ENCODE peak calls at places on chromosomes 7 and 10, in five cellular contexts. One of them, this sample, is unnamed.

GRCh38 chr7:5132539-5132938 is 57.5 kb upstream of the WIPI2 start:
- DNase-seq in adipocyte: no peak
- DNase-seq in neuronal stem cell: no peak
- DNase-seq in mammary epithelial cell: no peak
- DNase-seq in GM23248: no peak
- DNase-seq in this sample: no peak

GRCh38 chr7:138663741-138664710 is 37.1 kb downstream of the SVOPL start:
- DNase-seq in GM23248: peak; percentile 7
- DNase-seq in neuronal stem cell: no peak
- DNase-seq in adipocyte: peak; percentile 62
- DNase-seq in mammary epithelial cell: no peak
- DNase-seq in this sample: no peak

GRCh38 chr10:131252586-131253276 is 58.8 kb downstream of the TCERG1L start:
- DNase-seq in mammary epithelial cell: no peak
- DNase-seq in neuronal stem cell: no peak
- DNase-seq in adipocyte: no peak
- DNase-seq in GM23248: no peak
- DNase-seq in this sample: no peak

GRCh38 chr10:123249894-123250293 is 95.7 kb downstream of the BUB3 start:
- DNase-seq in mammary epithelial cell: no peak
- DNase-seq in GM23248: no peak
- DNase-seq in adipocyte: no peak
- DNase-seq in neuronal stem cell: no peak
- DNase-seq in this sample: no peak

GRCh38 chr10:11898372-11899066 is 75.4 kb downstream of the PROSER2 start:
- DNase-seq in GM23248: no peak
- DNase-seq in mammary epithelial cell: peak; percentile 85
- DNase-seq in neuronal stem cell: no peak
- DNase-seq in adipocyte: no peak
- DNase-seq in this sample: no peak

GRCh38 chr7:33739286-33739685 is 166.1 kb upstream of the BMPER start:
- DNase-seq in mammary epithelial cell: no peak
- DNase-seq in GM23248: no peak
- DNase-seq in neuronal stem cell: no peak
- DNase-seq in adipocyte: no peak
- DNase-seq in this sample: no peak

GRCh38 chr10:90167174-90168064 is 466.0 kb downstream of the KIF20B start:
- DNase-seq in GM23248: no peak
- DNase-seq in mammary epithelial cell: peak; percentile 74
- DNase-seq in adipocyte: peak; percentile 81
- DNase-seq in neuronal stem cell: no peak
- DNase-seq in this sample: no peak

GRCh38 chr7:121428857-121429489 is 32.9 kb upstream of the FAM3C start:
- DNase-seq in neuronal stem cell: no peak
- DNase-seq in GM23248: peak; percentile 38
- DNase-seq in mammary epithelial cell: peak; percentile 5
- DNase-seq in adipocyte: peak; percentile 56
- DNase-seq in this sample: no peak

GRCh38 chr7:3649250-3649649 is 348.2 kb downstream of the SDK1 start:
- DNase-seq in mammary epithelial cell: no peak
- DNase-seq in adipocyte: peak; percentile 5
- DNase-seq in neuronal stem cell: no peak
- DNase-seq in GM23248: no peak
- DNase-seq in this sample: no peak

GRCh38 chr10:22433875-22434274 is 88.6 kb downstream of the SPAG6 start:
- DNase-seq in GM23248: peak; percentile 92
- DNase-seq in neuronal stem cell: no peak
- DNase-seq in mammary epithelial cell: peak; percentile 67
- DNase-seq in adipocyte: peak; percentile 90
- DNase-seq in this sample: no peak

GRCh38 chr10:100776671-100777070 is 31.3 kb downstream of the PAX2 start:
- DNase-seq in mammary epithelial cell: no peak
- DNase-seq in neuronal stem cell: no peak
- DNase-seq in adipocyte: no peak
- DNase-seq in GM23248: no peak
- DNase-seq in this sample: no peak

GRCh38 chr10:35792301-35792700 is 150.2 kb upstream of the FZD8 start:
- DNase-seq in GM23248: no peak
- DNase-seq in neuronal stem cell: no peak
- DNase-seq in mammary epithelial cell: no peak
- DNase-seq in adipocyte: no peak
- DNase-seq in this sample: no peak

GRCh38 chr10:131724891-131725735 is 175.7 kb upstream of the PPP2R2D start:
- DNase-seq in adipocyte: no peak
- DNase-seq in neuronal stem cell: no peak
- DNase-seq in mammary epithelial cell: no peak
- DNase-seq in GM23248: no peak
- DNase-seq in this sample: no peak

GRCh38 chr7:131231381-131232220 is 96.1 kb upstream of the MKLN1 start:
- DNase-seq in mammary epithelial cell: no peak
- DNase-seq in GM23248: peak; percentile 44
- DNase-seq in adipocyte: peak; percentile 60
- DNase-seq in neuronal stem cell: no peak
- DNase-seq in this sample: peak; percentile 90

GRCh38 chr7:87416682-87417587 is 58.5 kb downstream of the ABCB4 start:
- DNase-seq in neuronal stem cell: peak; percentile 62
- DNase-seq in mammary epithelial cell: peak; percentile 44
- DNase-seq in adipocyte: peak; percentile 89
- DNase-seq in GM23248: peak; percentile 74
- DNase-seq in this sample: peak; percentile 67

GRCh38 chr10:55065185-55065584 is 264.2 kb upstream of the PCDH15 start:
- DNase-seq in mammary epithelial cell: no peak
- DNase-seq in neuronal stem cell: no peak
- DNase-seq in GM23248: no peak
- DNase-seq in adipocyte: no peak
- DNase-seq in this sample: no peak

GRCh38 chr7:54879776-54880175 is 120.8 kb upstream of the SEC61G start:
- DNase-seq in adipocyte: no peak
- DNase-seq in mammary epithelial cell: no peak
- DNase-seq in GM23248: no peak
- DNase-seq in neuronal stem cell: no peak
- DNase-seq in this sample: no peak

GRCh38 chr10:34049887-34050286 is 715.4 kb upstream of the NRP1 start:
- DNase-seq in neuronal stem cell: no peak
- DNase-seq in mammary epithelial cell: peak; percentile 32
- DNase-seq in GM23248: peak; percentile 61
- DNase-seq in adipocyte: peak; percentile 79
- DNase-seq in this sample: no peak

GRCh38 chr10:129814681-129815646 is 149.1 kb downstream of the EBF3 start:
- DNase-seq in neuronal stem cell: no peak
- DNase-seq in adipocyte: no peak
- DNase-seq in GM23248: no peak
- DNase-seq in mammary epithelial cell: no peak
- DNase-seq in this sample: no peak

GRCh38 chr7:33673029-33673700 is 232.2 kb upstream of the BMPER start:
- DNase-seq in adipocyte: no peak
- DNase-seq in neuronal stem cell: no peak
- DNase-seq in GM23248: no peak
- DNase-seq in mammary epithelial cell: no peak
- DNase-seq in this sample: no peak

GRCh38 chr10:12984165-12984747 is 17.3 kb downstream of the CCDC3 start:
- DNase-seq in adipocyte: no peak
- DNase-seq in neuronal stem cell: no peak
- DNase-seq in GM23248: no peak
- DNase-seq in mammary epithelial cell: no peak
- DNase-seq in this sample: no peak

GRCh38 chr10:30247704-30248103 is 101.4 kb downstream of the MTPAP start:
- DNase-seq in adipocyte: no peak
- DNase-seq in GM23248: no peak
- DNase-seq in mammary epithelial cell: no peak
- DNase-seq in neuronal stem cell: no peak
- DNase-seq in this sample: no peak

GRCh38 chr10:99172130-99172738 is 63.4 kb downstream of the HPSE2 start:
- DNase-seq in mammary epithelial cell: peak; percentile 29
- DNase-seq in neuronal stem cell: peak; percentile 43
- DNase-seq in GM23248: peak; percentile 85
- DNase-seq in adipocyte: peak; percentile 30
- DNase-seq in this sample: peak; percentile 7

GRCh38 chr7:139777304-139777890 is 401 bp downstream of the HIPK2 start:
- DNase-seq in adipocyte: peak; percentile 71
- DNase-seq in GM23248: peak; percentile 73
- DNase-seq in mammary epithelial cell: no peak
- DNase-seq in neuronal stem cell: peak; percentile 39
- DNase-seq in this sample: peak; percentile 46

GRCh38 chr10:130924138-130924819 is 387.2 kb downstream of the TCERG1L start:
- DNase-seq in mammary epithelial cell: no peak
- DNase-seq in neuronal stem cell: peak; percentile 66
- DNase-seq in GM23248: no peak
- DNase-seq in adipocyte: no peak
- DNase-seq in this sample: peak; percentile 52

GRCh38 chr10:132225073-132225848 is 38.5 kb downstream of the DPYSL4 start:
- DNase-seq in adipocyte: no peak
- DNase-seq in mammary epithelial cell: no peak
- DNase-seq in neuronal stem cell: no peak
- DNase-seq in GM23248: no peak
- DNase-seq in this sample: no peak

GRCh38 chr10:57968328-57969016 is 299.2 kb downstream of the IPMK start:
- DNase-seq in adipocyte: no peak
- DNase-seq in GM23248: no peak
- DNase-seq in mammary epithelial cell: no peak
- DNase-seq in neuronal stem cell: no peak
- DNase-seq in this sample: no peak

GRCh38 chr10:64426745-64427144 is 905.5 kb downstream of the REEP3 start:
- DNase-seq in neuronal stem cell: no peak
- DNase-seq in mammary epithelial cell: no peak
- DNase-seq in GM23248: no peak
- DNase-seq in adipocyte: no peak
- DNase-seq in this sample: no peak

GRCh38 chr7:70093496-70093895 is 495.2 kb downstream of the AUTS2 start:
- DNase-seq in mammary epithelial cell: peak; percentile 0
- DNase-seq in neuronal stem cell: no peak
- DNase-seq in adipocyte: no peak
- DNase-seq in GM23248: peak; percentile 8
- DNase-seq in this sample: no peak

GRCh38 chr7:18434171-18434570 is 61.4 kb upstream of the HDAC9 start:
- DNase-seq in adipocyte: no peak
- DNase-seq in GM23248: no peak
- DNase-seq in mammary epithelial cell: no peak
- DNase-seq in neuronal stem cell: no peak
- DNase-seq in this sample: no peak

GRCh38 chr10:51879238-51879637 is 179.8 kb upstream of the CSTF2T start:
- DNase-seq in neuronal stem cell: no peak
- DNase-seq in GM23248: peak; percentile 100
- DNase-seq in mammary epithelial cell: peak; percentile 99
- DNase-seq in adipocyte: peak; percentile 98
- DNase-seq in this sample: no peak

GRCh38 chr10:8298871-8299570 is 244.5 kb downstream of the GATA3 start:
- DNase-seq in GM23248: no peak
- DNase-seq in adipocyte: no peak
- DNase-seq in mammary epithelial cell: no peak
- DNase-seq in neuronal stem cell: no peak
- DNase-seq in this sample: no peak

GRCh38 chr10:109723305-109723704 is 200.0 kb downstream of the XPNPEP1 start:
- DNase-seq in neuronal stem cell: no peak
- DNase-seq in mammary epithelial cell: no peak
- DNase-seq in GM23248: no peak
- DNase-seq in adipocyte: no peak
- DNase-seq in this sample: no peak

GRCh38 chr7:140446467-140446866 is 32.8 kb downstream of the MKRN1 start:
- DNase-seq in adipocyte: no peak
- DNase-seq in mammary epithelial cell: no peak
- DNase-seq in GM23248: no peak
- DNase-seq in neuronal stem cell: no peak
- DNase-seq in this sample: no peak

GRCh38 chr10:6086375-6087233 is 2.2 kb upstream of the RBM17 start:
- DNase-seq in neuronal stem cell: peak; percentile 62
- DNase-seq in mammary epithelial cell: peak; percentile 70
- DNase-seq in GM23248: peak; percentile 94
- DNase-seq in adipocyte: peak; percentile 95
- DNase-seq in this sample: peak; percentile 88

DNA sequence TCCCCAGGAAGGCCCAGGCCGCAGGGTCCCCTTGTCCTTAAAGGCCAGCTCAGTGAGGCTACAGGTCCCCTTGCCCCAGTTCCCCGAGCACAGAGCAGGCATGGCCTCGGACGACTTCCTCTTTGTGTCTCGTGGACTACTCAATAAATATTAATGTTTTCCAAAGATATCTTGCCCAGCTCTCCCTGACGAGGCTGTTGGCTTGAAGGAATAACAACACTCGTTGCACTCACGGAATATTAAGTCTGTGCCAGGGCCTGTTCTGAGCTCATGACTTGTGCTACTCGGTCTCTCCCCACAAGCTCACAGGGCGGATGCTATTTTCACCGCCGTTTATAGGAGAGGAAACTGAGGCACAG is 68.2 kb downstream of the CUX1 start:
- DNase-seq in mammary epithelial cell: no peak
- DNase-seq in adipocyte: no peak
- DNase-seq in GM23248: no peak
- DNase-seq in neuronal stem cell: no peak
- DNase-seq in this sample: no peak
- H3K4me1 ChIP-seq in mammary epithelial cell: peaks cover 25% of the 10 kb centered on the region
- H3K4me1 ChIP-seq in adipocyte: peaks cover 26% of the 10 kb centered on the region
- H3K4me1 ChIP-seq in GM23248: peaks cover 27% of the 10 kb centered on the region
- H3K4me1 ChIP-seq in neuronal stem cell: peaks cover 6% of the 10 kb centered on the region
- H3K4me1 ChIP-seq in this sample: peaks cover 15% of the 10 kb centered on the region

GRCh38 chr7:158649279-158649678 is 55.3 kb downstream of the NCAPG2 start:
- DNase-seq in GM23248: peak; percentile 95
- DNase-seq in adipocyte: peak; percentile 97
- DNase-seq in mammary epithelial cell: peak; percentile 60
- DNase-seq in neuronal stem cell: no peak
- DNase-seq in this sample: no peak

GRCh38 chr7:158648168-158648567 is 56.4 kb downstream of the NCAPG2 start:
- DNase-seq in GM23248: no peak
- DNase-seq in adipocyte: no peak
- DNase-seq in neuronal stem cell: no peak
- DNase-seq in mammary epithelial cell: no peak
- DNase-seq in this sample: no peak

GRCh38 chr7:158651968-158652555 is 52.5 kb downstream of the NCAPG2 start:
- DNase-seq in mammary epithelial cell: no peak
- DNase-seq in neuronal stem cell: no peak
- DNase-seq in adipocyte: peak; percentile 20
- DNase-seq in GM23248: peak; percentile 11
- DNase-seq in this sample: no peak

GRCh38 chr7:158648787-158649186 is 55.8 kb downstream of the NCAPG2 start:
- DNase-seq in adipocyte: no peak
- DNase-seq in GM23248: peak; percentile 50
- DNase-seq in neuronal stem cell: no peak
- DNase-seq in mammary epithelial cell: no peak
- DNase-seq in this sample: no peak

GRCh38 chr7:158650821-158651225 is 53.8 kb downstream of the NCAPG2 start:
- DNase-seq in neuronal stem cell: no peak
- DNase-seq in GM23248: peak; percentile 92
- DNase-seq in mammary epithelial cell: no peak
- DNase-seq in adipocyte: peak; percentile 66
- DNase-seq in this sample: no peak
- H3K9ac ChIP-seq in neuronal stem cell: no peak overlapping the region
- H3K9ac ChIP-seq in GM23248: peak overlapping the region; percentile 55
- H3K9ac ChIP-seq in mammary epithelial cell: no peak overlapping the region
- H3K9ac ChIP-seq in adipocyte: peak overlapping the region; percentile 32
- H3K9ac ChIP-seq in this sample: no peak overlapping the region

GRCh38 chr7:157826566-157826965 is 489.8 kb downstream of the DNAJB6 start:
- DNase-seq in adipocyte: no peak
- DNase-seq in GM23248: no peak
- DNase-seq in neuronal stem cell: no peak
- DNase-seq in mammary epithelial cell: no peak
- DNase-seq in this sample: no peak
- H3K9me3 ChIP-seq in adipocyte: peaks cover 2% of the 10 kb centered on the region
- H3K9me3 ChIP-seq in GM23248: no peaks in the 10 kb centered on the region
- H3K9me3 ChIP-seq in neuronal stem cell: no peaks in the 10 kb centered on the region
- H3K9me3 ChIP-seq in mammary epithelial cell: peaks cover 36% of the 10 kb centered on the region
- H3K9me3 ChIP-seq in this sample: no peaks in the 10 kb centered on the region

GRCh38 chr10:61958311-61958710 is 56.8 kb downstream of the ARID5B start:
- DNase-seq in adipocyte: no peak
- DNase-seq in mammary epithelial cell: no peak
- DNase-seq in GM23248: no peak
- DNase-seq in neuronal stem cell: no peak
- DNase-seq in this sample: no peak
- H3K4me1 ChIP-seq in adipocyte: peaks cover 8% of the 10 kb centered on the region
- H3K4me1 ChIP-seq in mammary epithelial cell: no peaks in the 10 kb centered on the region
- H3K4me1 ChIP-seq in GM23248: peaks cover 10% of the 10 kb centered on the region
- H3K4me1 ChIP-seq in neuronal stem cell: no peaks in the 10 kb centered on the region
- H3K4me1 ChIP-seq in this sample: peaks cover 3% of the 10 kb centered on the region

This sample was measured in DND-41.